ENCODE peak calls at places on chromosomes 4 and X, in nine cellular contexts. U, M, P, S, O, A, I, V and Z are unnamed samples.
A peak's percentile ranks its signal among the peaks of the same experiment; 100 is the strongest.

GRCh38 chr4:97349468-97350186 is 793.6 kb downstream of the STPG2 start:
- DNase-seq in U (no peak), M (no peak), P (no peak), S (no peak), O (no peak), A (no peak), I (no peak), V (no peak), Z (no peak)

GRCh38 chr4:119300072-119300387 is 21.9 kb downstream of the FABP2 start:
- DNase-seq in U (peak; percentile 65), M (no peak), P (peak; percentile 38), S (peak; percentile 60), O (peak; percentile 69), A (peak; percentile 62), I (peak; percentile 47), V (peak; percentile 42), Z (peak; percentile 24)

GRCh38 chrX:53287493-53288138 is 6.2 kb upstream of the IQSEC2 start:
- DNase-seq in U (peak; percentile 71), M (peak; percentile 44), P (peak; percentile 37), S (peak; percentile 60), O (peak; percentile 71), A (peak; percentile 89), I (peak; percentile 79), V (peak; percentile 30), Z (peak; percentile 82)

GRCh38 chr4:88138561-88138960 is 19.9 kb downstream of the ABCG2 start:
- DNase-seq in U (peak; percentile 83), M (no peak), P (no peak), S (peak; percentile 14), O (no peak), A (no peak), I (no peak), V (no peak), Z (peak; percentile 55)

GRCh38 chrX:36445576-36445975 is 526.0 kb downstream of the CFAP47 start:
- DNase-seq in U (no peak), M (no peak), P (no peak), S (no peak), O (no peak), A (no peak), I (no peak), V (no peak), Z (no peak)

GRCh38 chr4:141713771-141714445 is 77.5 kb downstream of the IL15 start:
- DNase-seq in U (peak; percentile 85), M (no peak), P (no peak), S (no peak), O (no peak), A (no peak), I (no peak), V (no peak), Z (peak; percentile 56)

GRCh38 chrX:130264573-130264972 is 4.1 kb downstream of the ZNF280C start:
- DNase-seq in U (peak; percentile 4), M (no peak), P (no peak), S (no peak), O (no peak), A (no peak), I (no peak), V (no peak), Z (no peak)

GRCh38 chr4:46329118-46329976 is 60.6 kb downstream of the GABRA2 start:
- DNase-seq in U (peak; percentile 1), M (no peak), P (no peak), S (peak; percentile 66), O (peak; percentile 33), A (no peak), I (peak; percentile 2), V (no peak), Z (peak; percentile 6)

GRCh38 chr4:11720292-11720691 is 291.6 kb upstream of the HS3ST1 start:
- DNase-seq in U (peak; percentile 45), M (no peak), P (no peak), S (peak; percentile 71), O (no peak), A (no peak), I (peak; percentile 4), V (no peak), Z (no peak)

GRCh38 chr4:165398570-165398969 is 19.8 kb downstream of the CPE start:
- DNase-seq in U (peak; percentile 73), M (no peak), P (no peak), S (peak; percentile 27), O (no peak), A (no peak), I (peak; percentile 59), V (no peak), Z (no peak)

GRCh38 chrX:85379174-85379907 is at the start of gene POF1B:
- DNase-seq in U (no peak), M (peak; percentile 3), P (no peak), S (peak; percentile 64), O (peak; percentile 93), A (no peak), I (no peak), V (no peak), Z (no peak)

GRCh38 chr4:169492436-169493163 is 119.8 kb downstream of the NEK1 start:
- DNase-seq in U (peak; percentile 17), M (peak; percentile 26), P (peak; percentile 6), S (peak; percentile 28), O (peak; percentile 33), A (peak; percentile 35), I (peak; percentile 33), V (no peak), Z (no peak)

GRCh38 chrX:11239230-11239629 is 54.0 kb upstream of the AMELX start:
- DNase-seq in U (peak; percentile 69), M (no peak), P (no peak), S (peak; percentile 59), O (peak; percentile 21), A (no peak), I (peak; percentile 7), V (no peak), Z (no peak)

GRCh38 chr4:153110739-153111138 is 93.5 kb upstream of the TRIM2 start:
- DNase-seq in U (no peak), M (no peak), P (no peak), S (no peak), O (no peak), A (no peak), I (no peak), V (no peak), Z (no peak)

GRCh38 chr4:124640037-124640730 is 72.3 kb downstream of the ANKRD50 start:
- DNase-seq in U (peak; percentile 88), M (no peak), P (no peak), S (no peak), O (no peak), A (no peak), I (no peak), V (no peak), Z (peak; percentile 79)

DNA sequence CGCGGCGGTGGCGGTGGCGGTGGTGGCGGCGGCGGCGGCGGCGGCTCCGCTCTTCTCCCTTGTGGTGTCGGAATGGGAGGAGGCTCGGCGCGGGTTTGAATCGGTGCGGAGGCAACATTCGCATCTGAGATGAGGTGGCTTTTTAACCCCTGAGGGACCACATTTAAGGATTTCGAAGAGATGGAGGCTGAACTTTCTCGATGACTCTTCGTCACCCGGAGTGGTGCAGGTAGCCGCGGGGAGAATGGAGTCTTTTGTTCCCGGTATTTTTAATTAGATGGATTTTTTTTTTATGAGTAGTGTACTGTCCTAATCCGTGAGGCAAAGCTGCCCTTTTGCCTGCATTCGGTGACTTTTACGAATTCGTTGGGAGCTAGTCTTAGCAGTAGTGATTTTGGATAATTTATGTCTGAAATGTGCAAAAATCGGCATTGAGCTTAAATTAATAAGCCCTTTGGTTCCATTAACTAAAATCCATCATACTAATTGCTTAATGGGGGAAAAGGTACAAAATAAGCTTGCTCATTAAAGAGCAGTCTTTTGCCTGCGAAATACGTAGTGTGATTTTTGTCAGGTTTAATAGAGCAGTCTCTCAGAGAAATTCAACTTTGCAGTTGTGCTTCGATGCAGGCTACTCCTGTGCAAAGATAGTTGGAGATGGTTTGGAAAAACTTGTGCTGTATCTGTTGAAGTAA is 206.1 kb downstream of the TENM3 start:
- DNase-seq in U (peak; percentile 68), M (no peak), P (no peak), S (no peak), O (peak; percentile 19), A (no peak), I (no peak), V (no peak), Z (no peak)
- H3K4me3 ChIP-seq in U (peak overlapping the region; percentile 64), M (no peak overlapping the region), P (peak overlapping the region; percentile 38), S (peak overlapping the region; percentile 51), O (peak overlapping the region; percentile 35), A (peak overlapping the region; percentile 82), I (peak overlapping the region; percentile 82), V (peak overlapping the region; percentile 32), Z (peak overlapping the region; percentile 11)

DNA sequence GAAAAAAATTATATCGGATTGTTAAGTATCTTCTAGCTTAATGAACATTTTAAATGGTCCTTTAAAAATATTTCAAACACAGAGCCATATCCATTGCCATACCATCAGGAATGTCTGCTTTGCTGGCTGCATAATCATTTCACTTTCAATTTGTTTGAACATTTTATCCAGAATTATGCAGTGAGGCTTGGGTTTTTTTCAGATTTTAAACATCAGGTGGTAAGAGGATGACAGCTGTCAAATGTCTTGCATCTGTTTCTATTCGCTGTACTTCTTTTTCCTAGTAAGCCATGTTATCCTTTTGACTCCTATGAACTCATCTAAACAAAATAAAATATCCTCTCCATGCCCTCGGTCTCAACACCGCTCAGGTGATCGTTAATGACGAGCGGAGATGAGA is 802 bp downstream of the RFC1 start:
- DNase-seq in U (no peak), M (no peak), P (no peak), S (no peak), O (no peak), A (no peak), I (no peak), V (no peak), Z (no peak)
- H3K9me3 ChIP-seq in U (no peaks in the 10 kb centered on the region), M (no peaks in the 10 kb centered on the region), P (no peaks in the 10 kb centered on the region), S (no peaks in the 10 kb centered on the region), O (no peaks in the 10 kb centered on the region), A (no peaks in the 10 kb centered on the region), I (no peaks in the 10 kb centered on the region), V (no peaks in the 10 kb centered on the region), Z (no peaks in the 10 kb centered on the region)

DNA sequence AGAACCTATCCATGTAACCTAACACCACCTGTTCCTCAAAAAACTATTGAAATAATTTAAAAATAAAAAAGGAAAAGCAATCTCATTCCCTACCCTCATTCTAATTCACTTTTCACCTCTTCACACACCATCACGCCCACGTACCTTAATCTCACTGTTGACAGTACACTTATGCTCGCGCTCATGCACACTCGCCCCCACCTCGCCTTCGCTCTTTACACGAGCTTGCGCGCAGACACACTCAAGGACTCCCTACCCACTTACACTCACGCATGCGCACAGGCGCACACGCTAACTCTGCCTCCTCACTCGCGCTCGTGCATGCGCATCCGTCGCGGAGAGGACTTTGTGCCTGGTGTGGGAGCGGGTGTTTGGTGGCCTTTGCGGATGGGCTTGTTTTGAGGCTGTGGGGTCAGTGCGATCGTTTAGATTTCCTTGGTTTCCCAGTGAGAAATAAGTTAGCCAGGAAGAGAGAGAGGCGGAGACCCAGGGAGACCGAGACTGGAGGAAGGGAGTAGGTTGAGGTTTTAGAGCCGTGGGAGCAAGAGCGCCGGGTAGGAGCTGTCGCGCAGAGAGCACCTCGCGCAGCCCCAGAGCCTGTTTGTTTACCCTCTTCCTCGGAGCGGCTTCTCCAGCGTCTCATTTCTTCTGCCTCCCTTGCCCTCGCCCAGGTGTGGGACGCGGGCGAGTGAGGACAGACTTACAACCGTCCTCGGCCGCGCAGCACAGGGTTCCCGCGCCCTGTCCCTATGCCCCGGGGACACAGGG is 8.1 kb upstream of the GSX2 start:
- DNase-seq in U (peak; percentile 62), M (peak; percentile 81), P (peak; percentile 81), S (peak; percentile 84), O (peak; percentile 83), A (peak; percentile 90), I (peak; percentile 89), V (peak; percentile 64), Z (peak; percentile 88)
- H3K27me3 ChIP-seq in U (peaks cover 2% of the 10 kb centered on the region), M (peaks cover 40% of the 10 kb centered on the region), P (peaks cover 26% of the 10 kb centered on the region), S (peaks cover 53% of the 10 kb centered on the region), O (peaks cover 51% of the 10 kb centered on the region), A (peaks cover 13% of the 10 kb centered on the region), I (peaks cover 9% of the 10 kb centered on the region), V (peaks cover 23% of the 10 kb centered on the region), Z (no peaks in the 10 kb centered on the region)

DNA sequence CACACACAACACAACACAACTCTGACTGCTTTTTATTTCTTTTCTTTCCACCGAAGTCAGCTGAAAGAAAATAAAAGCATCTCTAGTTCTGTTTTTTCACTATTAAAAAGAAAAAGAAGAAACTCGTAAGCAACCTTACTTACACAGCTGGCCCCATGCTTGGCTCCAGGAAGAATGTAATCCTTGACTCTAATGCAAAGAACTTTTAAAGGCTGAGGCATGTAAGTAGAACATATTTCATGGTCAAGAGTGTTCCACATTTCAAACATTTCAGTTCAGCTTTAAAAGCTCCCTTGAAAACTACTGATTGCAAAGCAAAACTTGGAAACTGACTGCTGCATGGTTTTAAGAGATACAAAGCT is 648 bp downstream of the GASK1B start:
- DNase-seq in U (peak; percentile 66), M (no peak), P (no peak), S (no peak), O (no peak), A (no peak), I (no peak), V (no peak), Z (no peak)
- H3K4me3 ChIP-seq in U (peak overlapping the region; percentile 69), M (no peak overlapping the region), P (no peak overlapping the region), S (peak overlapping the region; percentile 30), O (peak overlapping the region; percentile 23), A (peak overlapping the region; percentile 65), I (peak overlapping the region; percentile 33), V (peak overlapping the region; percentile 3), Z (peak overlapping the region; percentile 32)